ENCODE peak calls at places on chromosomes 5 and 9, in nine cellular contexts. O, Y, L, J, I, T, F, Q and E are unnamed samples.

GRCh38 chr9:121871431-121872025 is 220.1 kb downstream of the DAB2IP start:
- DNase-seq in F (no peak), O (peak; percentile 39), L (no peak), J (no peak), Y (no peak), T (no peak), I (no peak), Q (no peak), E (no peak)

GRCh38 chr5:73444499-73445432 is 3.8 kb downstream of the FOXD1 start:
- DNase-seq in J (peak; percentile 40), T (no peak), I (no peak), Y (no peak), L (no peak), O (no peak), Q (no peak), F (no peak), E (no peak)

GRCh38 chr9:37730256-37730655 is 23.3 kb upstream of the TRMT10B start:
- DNase-seq in L (no peak), Y (no peak), F (no peak), T (no peak), I (no peak), O (peak; percentile 50), Q (no peak), J (no peak), E (no peak)

GRCh38 chr9:35905912-35906679 is at the start of gene HRCT1:
- DNase-seq in F (peak; percentile 75), O (peak; percentile 91), L (no peak), Q (no peak), J (no peak), I (peak; percentile 75), Y (peak; percentile 95), T (no peak), E (peak; percentile 95)

GRCh38 chr9:109751253-109751652 is 28.7 kb upstream of the PALM2AKAP2 start:
- DNase-seq in L (no peak), Q (no peak), J (peak; percentile 53), O (no peak), Y (no peak), I (no peak), T (no peak), F (no peak), E (no peak)

GRCh38 chr5:171405615-171406014 is 13.8 kb upstream of the FGF18 start:
- DNase-seq in Y (no peak), I (no peak), O (peak; percentile 33), Q (no peak), T (no peak), J (no peak), F (no peak), L (no peak), E (no peak)

GRCh38 chr5:126477681-126478117 is 54.5 kb downstream of the GRAMD2B start:
- DNase-seq in L (no peak), I (no peak), Q (no peak), Y (no peak), F (no peak), J (no peak), O (peak; percentile 47), T (no peak), E (no peak)

GRCh38 chr9:95508242-95508967 is 8.4 kb downstream of the PTCH1 start:
- DNase-seq in I (no peak), Q (peak; percentile 11), L (no peak), J (peak; percentile 70), Y (no peak), F (peak; percentile 78), O (peak; percentile 25), T (no peak), E (no peak)

GRCh38 chr5:107551088-107551487 is 119.6 kb downstream of the EFNA5 start:
- DNase-seq in Y (no peak), I (no peak), F (no peak), O (no peak), J (no peak), L (no peak), Q (no peak), T (no peak), E (no peak)

GRCh38 chr9:91060520-91061343 is 259.1 kb downstream of the SYK start:
- DNase-seq in T (no peak), J (no peak), O (peak; percentile 85), Q (no peak), L (no peak), Y (peak; percentile 28), F (no peak), I (peak; percentile 62), E (no peak)

GRCh38 chr9:29212590-29213373 is 1639.5 kb upstream of the C9orf72 start:
- DNase-seq in J (peak; percentile 72), I (no peak), Y (no peak), T (no peak), L (no peak), F (peak; percentile 68), Q (no peak), O (peak; percentile 14), E (no peak)

GRCh38 chr9:120402741-120403542 is 177.0 kb downstream of the CDK5RAP2 start:
- DNase-seq in Y (no peak), F (no peak), L (no peak), T (no peak), J (no peak), Q (no peak), O (peak; percentile 88), I (peak; percentile 61), E (no peak)

GRCh38 chr9:131847665-131848354 is 107.9 kb upstream of the RAPGEF1 start:
- DNase-seq in Y (no peak), F (no peak), Q (no peak), J (no peak), L (no peak), T (no peak), I (no peak), O (no peak), E (no peak)

GRCh38 chr9:90632680-90633207 is 9.9 kb downstream of the DIRAS2 start:
- DNase-seq in L (no peak), Q (no peak), F (no peak), J (no peak), O (no peak), Y (no peak), I (no peak), T (no peak), E (no peak)

GRCh38 chr5:179930788-179931473 is 23.2 kb upstream of the TBC1D9B start:
- DNase-seq in O (no peak), I (no peak), T (no peak), F (no peak), L (no peak), Y (no peak), J (no peak), Q (no peak), E (no peak)

GRCh38 chr9:131407717-131408195 is 13.9 kb downstream of the PRRC2B start:
- DNase-seq in I (no peak), J (peak; percentile 78), T (no peak), O (peak; percentile 70), Y (peak; percentile 34), Q (peak; percentile 63), F (no peak), L (no peak), E (no peak)

GRCh38 chr5:135231289-135231688 is 167.7 kb downstream of the MACROH2A1 start:
- DNase-seq in O (no peak), Q (no peak), J (no peak), Y (no peak), T (no peak), F (no peak), I (no peak), L (no peak), E (no peak)

GRCh38 chr9:92501671-92502393 is 19.5 kb upstream of the ASPN start:
- DNase-seq in L (no peak), I (no peak), O (peak; percentile 80), J (peak; percentile 52), Q (no peak), Y (peak; percentile 26), T (no peak), F (no peak), E (peak; percentile 35)

GRCh38 chr9:22169732-22170131 is 160.6 kb upstream of the CDKN2B start:
- DNase-seq in L (no peak), F (no peak), I (no peak), Y (no peak), J (no peak), Q (no peak), T (no peak), O (no peak), E (no peak)

GRCh38 chr9:19660019-19660418 is 128.8 kb downstream of the SLC24A2 start:
- DNase-seq in Q (no peak), F (no peak), O (no peak), L (no peak), J (no peak), Y (no peak), I (no peak), T (no peak), E (no peak)